ENCODE peak calls at places on chromosomes 5 and 9, in five cellular contexts. One of them, this sample, is unnamed. For H3K4me1, the result is how much of the 10 kb centered on the place peaks cover.

GRCh38 chr5:108681079-108681921 is 66.4 kb upstream of the FER start:
- DNase-seq in upper lobe of right lung: no peak
- DNase-seq in K562: peak
- DNase-seq in hepatocyte: peak
- DNase-seq in endodermal cell: peak
- DNase-seq in this sample: peak

GRCh38 chr9:86434039-86434726 is 80.0 kb upstream of the TUT7 start:
- DNase-seq in hepatocyte: peak
- DNase-seq in endodermal cell: no peak
- DNase-seq in upper lobe of right lung: no peak
- DNase-seq in K562: peak
- DNase-seq in this sample: peak

GRCh38 chr9:109968702-109969450 is 188.9 kb downstream of the PALM2AKAP2 start:
- DNase-seq in upper lobe of right lung: no peak
- DNase-seq in hepatocyte: peak
- DNase-seq in endodermal cell: peak
- DNase-seq in K562: no peak
- DNase-seq in this sample: no peak

GRCh38 chr9:121253821-121254471 is 14.0 kb upstream of the GSN start:
- DNase-seq in K562: no peak
- DNase-seq in upper lobe of right lung: no peak
- DNase-seq in endodermal cell: peak
- DNase-seq in hepatocyte: no peak
- DNase-seq in this sample: no peak

GRCh38 chr9:127735530-127736176 is 559 bp upstream of the TOR2A start:
- DNase-seq in upper lobe of right lung: no peak
- DNase-seq in hepatocyte: no peak
- DNase-seq in endodermal cell: no peak
- DNase-seq in K562: no peak
- DNase-seq in this sample: no peak

GRCh38 chr5:39580702-39581498 is 156.1 kb upstream of the DAB2 start:
- DNase-seq in upper lobe of right lung: no peak
- DNase-seq in endodermal cell: no peak
- DNase-seq in hepatocyte: no peak
- DNase-seq in K562: no peak
- DNase-seq in this sample: peak

GRCh38 chr9:121199921-121200320 is 1.7 kb downstream of the RAB14 start:
- DNase-seq in hepatocyte: no peak
- DNase-seq in upper lobe of right lung: no peak
- DNase-seq in endodermal cell: no peak
- DNase-seq in K562: no peak
- DNase-seq in this sample: peak

GRCh38 chr5:139394123-139394653 is 716 bp downstream of the PROB1 start:
- DNase-seq in hepatocyte: peak
- DNase-seq in K562: no peak
- DNase-seq in endodermal cell: peak
- DNase-seq in upper lobe of right lung: peak
- DNase-seq in this sample: peak

GRCh38 chr5:43601454-43602260 is 1.3 kb upstream of the NNT start:
- DNase-seq in upper lobe of right lung: no peak
- DNase-seq in endodermal cell: no peak
- DNase-seq in hepatocyte: no peak
- DNase-seq in K562: no peak
- DNase-seq in this sample: peak

GRCh38 chr9:132989014-132989310 is 10.5 kb downstream of the GFI1B start:
- DNase-seq in hepatocyte: no peak
- DNase-seq in upper lobe of right lung: no peak
- DNase-seq in K562: no peak
- DNase-seq in endodermal cell: no peak
- DNase-seq in this sample: no peak

GRCh38 chr9:27535701-27536118 is 6.1 kb upstream of the MOB3B start:
- DNase-seq in hepatocyte: no peak
- DNase-seq in upper lobe of right lung: no peak
- DNase-seq in endodermal cell: peak
- DNase-seq in K562: no peak
- DNase-seq in this sample: no peak

GRCh38 chr9:137366891-137367381 is 56.0 kb downstream of the EXD3 start:
- DNase-seq in hepatocyte: no peak
- DNase-seq in K562: no peak
- DNase-seq in upper lobe of right lung: no peak
- DNase-seq in endodermal cell: peak
- DNase-seq in this sample: no peak

GRCh38 chr9:38257626-38258215 is 134.8 kb upstream of the ALDH1B1 start:
- DNase-seq in hepatocyte: no peak
- DNase-seq in endodermal cell: no peak
- DNase-seq in K562: no peak
- DNase-seq in upper lobe of right lung: no peak
- DNase-seq in this sample: no peak

GRCh38 chr5:3778945-3779344 is 183.3 kb downstream of the IRX1 start:
- DNase-seq in endodermal cell: no peak
- DNase-seq in K562: no peak
- DNase-seq in upper lobe of right lung: no peak
- DNase-seq in hepatocyte: no peak
- DNase-seq in this sample: no peak

GRCh38 chr5:85929713-85930112 is 688.0 kb upstream of the COX7C start:
- DNase-seq in K562: no peak
- DNase-seq in hepatocyte: no peak
- DNase-seq in endodermal cell: no peak
- DNase-seq in upper lobe of right lung: no peak
- DNase-seq in this sample: no peak

GRCh38 chr5:28603869-28604268 is 1565.5 kb upstream of the CDH9 start:
- DNase-seq in K562: no peak
- DNase-seq in upper lobe of right lung: no peak
- DNase-seq in hepatocyte: no peak
- DNase-seq in endodermal cell: no peak
- DNase-seq in this sample: no peak

GRCh38 chr5:176409765-176410164 is 6.6 kb downstream of the CLTB start:
- DNase-seq in hepatocyte: no peak
- DNase-seq in endodermal cell: no peak
- DNase-seq in upper lobe of right lung: no peak
- DNase-seq in K562: peak
- DNase-seq in this sample: no peak

GRCh38 chr5:162248107-162248713 is 180.6 kb downstream of the GABRG2 start:
- DNase-seq in endodermal cell: peak
- DNase-seq in hepatocyte: peak
- DNase-seq in K562: peak
- DNase-seq in upper lobe of right lung: no peak
- DNase-seq in this sample: no peak

GRCh38 chr5:9894571-9895304 is 264.6 kb upstream of the TAS2R1 start:
- DNase-seq in K562: no peak
- DNase-seq in endodermal cell: no peak
- DNase-seq in hepatocyte: no peak
- DNase-seq in upper lobe of right lung: no peak
- DNase-seq in this sample: no peak

GRCh38 chr5:59317023-59317771 is 576.3 kb downstream of the PDE4D start:
- DNase-seq in K562: no peak
- DNase-seq in endodermal cell: no peak
- DNase-seq in hepatocyte: peak
- DNase-seq in upper lobe of right lung: no peak
- DNase-seq in this sample: no peak

GRCh38 chr5:35087971-35088370 is 40.2 kb upstream of the AGXT2 start:
- DNase-seq in hepatocyte: no peak
- DNase-seq in upper lobe of right lung: no peak
- DNase-seq in endodermal cell: peak
- DNase-seq in K562: no peak
- DNase-seq in this sample: peak

GRCh38 chr9:109961579-109961978 is 181.6 kb downstream of the PALM2AKAP2 start:
- DNase-seq in upper lobe of right lung: no peak
- DNase-seq in endodermal cell: no peak
- DNase-seq in hepatocyte: no peak
- DNase-seq in K562: no peak
- DNase-seq in this sample: no peak

GRCh38 chr5:25330721-25331120 is 685.9 kb upstream of the CDH10 start:
- DNase-seq in endodermal cell: no peak
- DNase-seq in upper lobe of right lung: no peak
- DNase-seq in K562: no peak
- DNase-seq in hepatocyte: no peak
- DNase-seq in this sample: no peak

GRCh38 chr5:42855386-42855785 is 43.7 kb upstream of the SELENOP start:
- DNase-seq in hepatocyte: no peak
- DNase-seq in endodermal cell: no peak
- DNase-seq in K562: no peak
- DNase-seq in upper lobe of right lung: no peak
- DNase-seq in this sample: no peak

GRCh38 chr5:91469517-91470165 is 86.5 kb upstream of the ARRDC3 start:
- DNase-seq in hepatocyte: peak
- DNase-seq in K562: no peak
- DNase-seq in upper lobe of right lung: no peak
- DNase-seq in endodermal cell: no peak
- DNase-seq in this sample: no peak

GRCh38 chr5:68193481-68194036 is 22.0 kb upstream of the PIK3R1 start:
- DNase-seq in K562: no peak
- DNase-seq in upper lobe of right lung: no peak
- DNase-seq in hepatocyte: no peak
- DNase-seq in endodermal cell: peak
- DNase-seq in this sample: no peak

GRCh38 chr9:95264954-95265615 is 52.4 kb downstream of the FANCC start:
- DNase-seq in K562: no peak
- DNase-seq in upper lobe of right lung: no peak
- DNase-seq in endodermal cell: no peak
- DNase-seq in hepatocyte: peak
- DNase-seq in this sample: peak

GRCh38 chr9:32294051-32294600 is 90.3 kb upstream of the ACO1 start:
- DNase-seq in upper lobe of right lung: no peak
- DNase-seq in hepatocyte: no peak
- DNase-seq in endodermal cell: no peak
- DNase-seq in K562: no peak
- DNase-seq in this sample: no peak

GRCh38 chr9:114855488-114855887 is 49.6 kb upstream of the TNFSF15 start:
- DNase-seq in hepatocyte: no peak
- DNase-seq in endodermal cell: no peak
- DNase-seq in upper lobe of right lung: no peak
- DNase-seq in K562: no peak
- DNase-seq in this sample: peak

GRCh38 chr9:5629312-5630037 is 568 bp downstream of the RIC1 start:
- DNase-seq in K562: no peak
- DNase-seq in upper lobe of right lung: peak
- DNase-seq in endodermal cell: peak
- DNase-seq in hepatocyte: peak
- DNase-seq in this sample: peak

GRCh38 chr9:36725777-36726356 is 153.2 kb downstream of the MELK start:
- DNase-seq in endodermal cell: peak
- DNase-seq in hepatocyte: no peak
- DNase-seq in upper lobe of right lung: no peak
- DNase-seq in K562: no peak
- DNase-seq in this sample: peak

GRCh38 chr5:1464096-1464446 is 18.8 kb upstream of the SLC6A3 start:
- DNase-seq in K562: no peak
- DNase-seq in upper lobe of right lung: peak
- DNase-seq in endodermal cell: peak
- DNase-seq in hepatocyte: no peak
- DNase-seq in this sample: no peak

GRCh38 chr5:168766038-168766700 is 187.0 kb upstream of the PANK3 start:
- DNase-seq in K562: no peak
- DNase-seq in endodermal cell: no peak
- DNase-seq in hepatocyte: no peak
- DNase-seq in upper lobe of right lung: no peak
- DNase-seq in this sample: no peak

GRCh38 chr9:87206064-87206661 is 258.9 kb upstream of the GAS1 start:
- DNase-seq in endodermal cell: no peak
- DNase-seq in hepatocyte: no peak
- DNase-seq in upper lobe of right lung: no peak
- DNase-seq in K562: no peak
- DNase-seq in this sample: peak

GRCh38 chr5:61332891-61333350 is 863 bp downstream of the ZSWIM6 start:
- DNase-seq in endodermal cell: peak
- DNase-seq in K562: peak
- DNase-seq in upper lobe of right lung: peak
- DNase-seq in hepatocyte: peak
- DNase-seq in this sample: peak

DNA sequence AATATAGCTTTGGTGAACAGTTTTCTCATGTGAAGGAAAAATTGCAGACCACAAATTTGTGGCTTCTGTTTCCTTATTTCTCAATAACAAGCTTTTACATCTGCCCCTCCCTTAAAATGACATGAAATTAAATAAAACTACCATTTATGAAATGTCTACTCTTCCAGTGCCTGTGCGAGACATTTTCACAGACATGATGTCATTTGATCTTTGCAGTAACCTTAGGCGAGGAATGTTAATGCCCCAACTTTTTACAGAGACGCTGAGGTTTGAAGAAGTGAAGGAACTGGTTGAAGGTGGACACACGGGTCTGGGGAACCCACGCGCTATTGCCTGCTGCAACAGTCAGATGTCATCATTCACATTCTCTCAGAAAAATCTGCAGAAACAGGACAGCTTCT is 61.5 kb downstream of the OSTF1 start:
- DNase-seq in upper lobe of right lung: no peak
- DNase-seq in endodermal cell: no peak
- DNase-seq in K562: no peak
- DNase-seq in hepatocyte: no peak
- DNase-seq in this sample: no peak
- H3K27ac ChIP-seq in upper lobe of right lung: no peak
- H3K27ac ChIP-seq in endodermal cell: no peak
- H3K27ac ChIP-seq in K562: no peak
- H3K27ac ChIP-seq in hepatocyte: no peak
- H3K27ac ChIP-seq in this sample: no peak

GRCh38 chr5:14445581-14446290 is 135.9 kb upstream of the OTULINL start:
- DNase-seq in K562: no peak
- DNase-seq in hepatocyte: no peak
- DNase-seq in upper lobe of right lung: no peak
- DNase-seq in endodermal cell: peak
- DNase-seq in this sample: peak
- H3K4me1 ChIP-seq in K562: under half
- H3K4me1 ChIP-seq in hepatocyte: under half
- H3K4me1 ChIP-seq in upper lobe of right lung: under half
- H3K4me1 ChIP-seq in endodermal cell: under half
- H3K4me1 ChIP-seq in this sample: under half

GRCh38 chr9:14899042-14899814 is 11.0 kb downstream of the FREM1 start:
- DNase-seq in K562: no peak
- DNase-seq in endodermal cell: no peak
- DNase-seq in upper lobe of right lung: no peak
- DNase-seq in hepatocyte: no peak
- DNase-seq in this sample: no peak
- H3K27ac ChIP-seq in K562: no peak
- H3K27ac ChIP-seq in endodermal cell: no peak
- H3K27ac ChIP-seq in upper lobe of right lung: no peak
- H3K27ac ChIP-seq in hepatocyte: peak
- H3K27ac ChIP-seq in this sample: no peak

DNA sequence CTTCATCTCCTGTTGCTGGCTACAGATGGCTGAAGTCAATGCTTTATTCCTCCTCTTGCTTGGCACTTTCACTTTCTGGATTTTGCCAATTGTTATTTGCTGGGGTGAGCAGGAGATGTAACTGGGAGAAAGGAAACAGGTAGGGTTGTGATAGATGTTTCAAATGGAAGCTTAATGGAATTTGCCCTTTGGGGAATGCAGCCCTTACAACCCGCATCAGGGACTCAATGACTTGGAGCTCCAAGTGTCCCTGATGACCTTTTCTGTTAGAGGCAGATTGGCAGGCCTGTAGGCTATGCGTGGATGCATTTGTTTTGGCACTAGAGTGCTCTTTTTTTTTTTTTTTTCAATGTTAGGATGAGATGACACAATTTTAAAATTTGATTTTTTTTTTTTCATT is 219.9 kb upstream of the GLRA1 start:
- DNase-seq in hepatocyte: no peak
- DNase-seq in K562: no peak
- DNase-seq in upper lobe of right lung: no peak
- DNase-seq in endodermal cell: no peak
- DNase-seq in this sample: no peak
- H3K4me1 ChIP-seq in hepatocyte: under half
- H3K4me1 ChIP-seq in K562: under half
- H3K4me1 ChIP-seq in upper lobe of right lung: under half
- H3K4me1 ChIP-seq in endodermal cell: under half
- H3K4me1 ChIP-seq in this sample: under half